ENCODE peak calls at places on chromosomes 2 and 18, in four cellular contexts. H is GM23248, M is OCI-LY7, J is PC-3. U is an unnamed sample.
A peak's percentile ranks its signal among the peaks of the same experiment; 100 is the strongest.

GRCh38 chr2:98121149-98121548 is 34.2 kb downstream of the VWA3B start:
- DNase-seq in H (no peak), M (no peak), J (no peak), U (no peak)

GRCh38 chr2:68813596-68813995 is 57.6 kb downstream of the BMP10 start:
- DNase-seq in H (no peak), J (no peak), M (no peak), U (no peak)

GRCh38 chr2:72689579-72690170 is 136.2 kb downstream of the EXOC6B start:
- DNase-seq in H (peak; percentile 1), J (no peak), M (no peak), U (no peak)

GRCh38 chr2:52976132-52976949 is 791.3 kb upstream of the CHAC2 start:
- DNase-seq in H (peak; percentile 20), J (peak; percentile 72), M (peak; percentile 16), U (peak; percentile 65)

GRCh38 chr2:37653805-37654378 is 17.6 kb downstream of the CDC42EP3 start:
- DNase-seq in J (no peak), M (peak; percentile 82), H (no peak), U (no peak)

GRCh38 chr2:159201321-159202063 is 85.0 kb downstream of the WDSUB1 start:
- DNase-seq in H (peak; percentile 24), J (no peak), M (no peak), U (no peak)

GRCh38 chr2:19577668-19578067 is 219.2 kb upstream of the OSR1 start:
- DNase-seq in M (no peak), H (peak; percentile 69), J (peak; percentile 74), U (no peak)

GRCh38 chr18:24731981-24732380 is 271.5 kb downstream of the HRH4 start:
- DNase-seq in H (peak; percentile 53), J (peak; percentile 49), M (no peak), U (peak; percentile 6)

GRCh38 chr2:182915369-182916326 is 49.2 kb upstream of the FRZB start:
- DNase-seq in H (peak; percentile 88), J (peak; percentile 79), M (no peak), U (no peak)

GRCh38 chr2:236159778-236160170 is 8.4 kb downstream of the GBX2 start:
- DNase-seq in M (no peak), J (no peak), H (no peak), U (no peak)

GRCh38 chr2:43228341-43228751 is 1.9 kb upstream of the ZFP36L2 start:
- DNase-seq in J (no peak), H (peak; percentile 18), M (peak; percentile 33), U (no peak)

GRCh38 chr2:143264851-143265250 is 135.6 kb downstream of the ARHGAP15 start:
- DNase-seq in M (no peak), H (peak; percentile 94), J (peak; percentile 63), U (no peak)

GRCh38 chr2:24628746-24629145 is 137.7 kb downstream of the NCOA1 start:
- DNase-seq in M (no peak), H (no peak), J (no peak), U (no peak)

GRCh38 chr2:120631719-120632118 is 103.9 kb upstream of the GLI2 start:
- DNase-seq in H (no peak), M (no peak), J (no peak), U (no peak)

GRCh38 chr2:203330434-203330833 is 2.2 kb downstream of the ABI2 start:
- DNase-seq in H (peak; percentile 73), M (no peak), J (peak; percentile 19), U (no peak)

GRCh38 chr18:58590827-58591226 is 38.1 kb downstream of the ALPK2 start:
- DNase-seq in M (no peak), J (no peak), H (peak; percentile 20), U (no peak)

GRCh38 chr2:102895386-102895785 is 133.6 kb downstream of the TMEM182 start:
- DNase-seq in J (no peak), H (no peak), M (no peak), U (no peak)

GRCh38 chr18:13437801-13438506 is 219.4 kb downstream of the LDLRAD4 start:
- DNase-seq in H (no peak), J (no peak), M (peak; percentile 80), U (no peak)

GRCh38 chr2:35522434-35522833 is 833.1 kb upstream of the CRIM1 start:
- DNase-seq in M (no peak), J (no peak), H (no peak), U (peak; percentile 29)

GRCh38 chr2:62396880-62397279 is 109.1 kb downstream of the TMEM17 start:
- DNase-seq in J (no peak), H (no peak), M (no peak), U (no peak)

GRCh38 chr2:45750484-45750883 is 99.0 kb downstream of the PRKCE start:
- DNase-seq in J (no peak), H (peak; percentile 43), M (no peak), U (no peak)

GRCh38 chr18:61551586-61551985 is 218.4 kb downstream of the CDH20 start:
- DNase-seq in M (peak; percentile 20), J (peak; percentile 82), H (peak; percentile 77), U (peak; percentile 81)

GRCh38 chr2:221671515-221671914 is 99.4 kb upstream of the EPHA4 start:
- DNase-seq in H (peak; percentile 13), J (peak; percentile 60), M (no peak), U (no peak)

GRCh38 chr2:110173523-110173922 is 31.3 kb downstream of the NPHP1 start:
- DNase-seq in J (peak; percentile 84), H (peak; percentile 33), M (no peak), U (no peak)

GRCh38 chr2:50444286-50444685 is 587.6 kb downstream of the NRXN1 start:
- DNase-seq in M (no peak), H (peak; percentile 5), J (peak; percentile 42), U (no peak)

GRCh38 chr2:240255811-240256703 is 115.6 kb upstream of the OTOS start:
- DNase-seq in J (peak; percentile 58), H (no peak), M (no peak), U (peak; percentile 57)

GRCh38 chr18:8994603-8995002 is 107.9 kb upstream of the NDUFV2 start:
- DNase-seq in H (peak; percentile 40), J (peak; percentile 71), M (no peak), U (no peak)

GRCh38 chr2:216881411-216881810 is 21.5 kb upstream of the TNP1 start:
- DNase-seq in J (no peak), M (no peak), H (no peak), U (no peak)

GRCh38 chr2:133420748-133421147 is 147.5 kb downstream of the NCKAP5 start:
- DNase-seq in J (no peak), M (no peak), H (no peak), U (no peak)

GRCh38 chr2:205453200-205453599 is 229.1 kb upstream of the NRP2 start:
- DNase-seq in J (no peak), H (no peak), M (no peak), U (no peak)

GRCh38 chr18:66344227-66344626 is 259.7 kb downstream of the CDH19 start:
- DNase-seq in H (no peak), J (no peak), M (no peak), U (no peak)

GRCh38 chr2:214731008-214731407 is 78.5 kb downstream of the BARD1 start:
- DNase-seq in H (no peak), M (no peak), J (no peak), U (no peak)

GRCh38 chr2:48406096-48406495 is 123.9 kb upstream of the STON1 start:
- DNase-seq in M (no peak), H (no peak), J (no peak), U (no peak)

GRCh38 chr2:76450024-76450475 is 739.3 kb upstream of the GCFC2 start:
- DNase-seq in H (no peak), J (no peak), M (no peak), U (no peak)

GRCh38 chr2:214543386-214543955 is 132.6 kb downstream of the VWC2L start:
- DNase-seq in J (peak; percentile 74), M (no peak), H (peak; percentile 61), U (no peak)

GRCh38 chr2:68031546-68032160 is 31.2 kb downstream of the C1D start:
- DNase-seq in M (peak; percentile 70), J (peak; percentile 85), H (peak; percentile 77), U (peak; percentile 65)

GRCh38 chr2:156436477-156437085 is 402 bp downstream of the GPD2 start:
- DNase-seq in M (peak; percentile 42), H (peak; percentile 63), J (peak; percentile 20), U (peak; percentile 33)

GRCh38 chr2:60882971-60883753 is 1.8 kb downstream of the REL start:
- DNase-seq in H (peak; percentile 39), J (peak; percentile 16), M (peak; percentile 80), U (peak; percentile 18)

GRCh38 chr2:142561656-142562055 is 315.8 kb upstream of the KYNU start:
- DNase-seq in M (no peak), J (no peak), H (no peak), U (no peak)

GRCh38 chr2:26203906-26204305 is 31.0 kb downstream of the GAREM2 start:
- DNase-seq in M (no peak), H (no peak), J (no peak), U (peak; percentile 25)
- TF ChIP-seq EZH2phosphoT487 in M (no peak), H (no peak), J (no peak), U (no peak)

DNA sequence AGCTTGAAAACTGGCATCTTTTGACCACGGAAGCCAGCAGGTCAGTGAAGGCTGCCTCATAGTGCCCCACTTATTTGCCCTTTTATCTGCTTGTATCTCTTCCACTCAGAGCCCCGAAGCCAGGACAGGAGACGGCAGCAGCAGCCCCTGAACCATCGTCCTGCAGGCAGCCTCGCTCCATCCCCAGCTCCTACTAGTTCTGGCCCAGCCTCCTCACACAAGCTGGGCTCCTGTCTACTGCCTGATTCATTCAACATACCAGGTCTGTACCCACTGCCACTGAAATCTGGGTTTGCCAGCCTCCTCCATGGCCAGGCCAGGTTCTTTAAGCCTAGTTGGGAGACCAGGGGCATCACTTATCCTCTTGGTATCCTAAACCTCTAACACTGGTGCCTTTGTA is 4.1 kb downstream of the OST4 start:
- DNase-seq in J (no peak), M (no peak), H (no peak), U (no peak)
- TF ChIP-seq EZH2phosphoT487 in J (no peak), M (no peak), H (no peak), U (no peak)

DNA sequence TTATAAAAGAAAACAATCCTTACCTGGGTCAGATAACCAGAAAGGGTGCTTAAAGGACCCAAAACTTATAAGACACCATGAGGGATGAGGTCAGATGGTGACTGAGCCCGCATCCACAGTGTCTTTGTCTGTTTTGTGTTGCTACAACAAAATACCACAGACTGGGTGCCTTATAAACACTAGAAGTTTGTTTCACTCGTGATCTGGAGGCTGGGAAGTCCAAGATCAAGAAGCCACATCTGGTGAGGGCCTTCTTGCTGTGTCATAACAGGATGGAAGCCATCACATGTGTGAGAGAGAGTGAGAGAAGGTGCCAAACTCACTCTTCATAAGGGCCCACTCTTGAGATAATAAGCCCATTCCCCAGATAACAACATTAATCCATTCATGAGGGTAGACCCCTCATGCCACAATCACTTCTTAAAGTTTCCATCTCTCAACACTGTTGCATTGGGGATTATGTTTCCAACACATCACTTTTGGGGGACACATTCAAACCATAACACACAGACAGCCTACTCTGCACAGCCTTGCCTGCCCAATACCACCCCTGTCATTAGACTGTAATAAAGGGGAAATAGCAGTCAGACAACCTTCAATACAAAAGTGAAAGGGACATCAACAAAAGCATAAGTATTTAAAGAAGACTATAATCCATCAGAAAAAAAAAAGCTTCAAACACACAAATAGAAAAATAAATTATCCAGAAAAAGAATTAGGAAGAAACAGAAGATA is 249.8 kb downstream of the ANAPC1 start:
- DNase-seq in M (no peak), J (no peak), H (peak; percentile 7), U (no peak)
- TF ChIP-seq EZH2phosphoT487 in M (no peak), J (no peak), H (no peak), U (no peak)

DNA sequence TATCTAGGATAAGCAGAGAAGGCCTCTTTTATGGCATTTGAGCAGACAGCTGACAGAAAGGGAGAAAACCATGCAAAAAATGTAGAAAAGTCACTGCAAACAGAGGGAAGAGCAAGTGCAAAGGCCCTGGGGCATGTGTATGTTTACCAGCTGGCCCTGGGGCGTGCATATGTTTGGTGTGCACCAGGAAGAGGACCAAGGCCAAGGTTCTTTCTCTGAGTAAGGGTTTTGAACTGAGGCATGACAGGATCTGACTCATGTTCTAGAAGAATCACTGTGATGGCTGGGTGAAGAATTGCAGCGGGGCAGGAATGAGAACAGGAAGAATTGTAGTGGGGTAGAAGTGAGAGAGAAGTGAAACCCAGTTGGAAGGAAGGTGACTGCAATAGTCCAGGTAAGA is 69.6 kb downstream of the STEAP3 start:
- DNase-seq in M (no peak), H (peak; percentile 19), J (peak; percentile 38), U (no peak)
- TF ChIP-seq EZH2phosphoT487 in M (no peak), H (no peak), J (no peak), U (no peak)